ENCODE peak calls at places on chromosomes 13 and 19, in eight cellular contexts. One of them, this sample, is unnamed. For H3K4me1, the result is how much of the 10 kb centered on the place peaks cover.

GRCh38 chr19:55882626-55883025 is 46.3 kb downstream of the NLRP4 start:
- DNase-seq in ovary: no peak
- DNase-seq in body of pancreas: no peak
- DNase-seq in transverse colon: no peak
- DNase-seq in psoas muscle: no peak
- DNase-seq in CD8-positive, alpha-beta T cell: no peak
- DNase-seq in A673: no peak
- DNase-seq in thoracic aorta: no peak
- DNase-seq in this sample: no peak

GRCh38 chr19:10228925-10229324 is 2.2 kb downstream of the S1PR2 start:
- DNase-seq in psoas muscle: no peak
- DNase-seq in ovary: no peak
- DNase-seq in transverse colon: no peak
- DNase-seq in CD8-positive, alpha-beta T cell: peak
- DNase-seq in A673: peak
- DNase-seq in body of pancreas: peak
- DNase-seq in thoracic aorta: no peak
- DNase-seq in this sample: no peak

GRCh38 chr13:33125821-33126570 is 109.8 kb downstream of the KL start:
- DNase-seq in ovary: peak
- DNase-seq in thoracic aorta: peak
- DNase-seq in A673: peak
- DNase-seq in CD8-positive, alpha-beta T cell: no peak
- DNase-seq in body of pancreas: peak
- DNase-seq in psoas muscle: peak
- DNase-seq in transverse colon: no peak
- DNase-seq in this sample: no peak

GRCh38 chr13:110382229-110382628 is 75.1 kb downstream of the COL4A2 start:
- DNase-seq in psoas muscle: no peak
- DNase-seq in ovary: no peak
- DNase-seq in A673: peak
- DNase-seq in thoracic aorta: no peak
- DNase-seq in body of pancreas: no peak
- DNase-seq in transverse colon: no peak
- DNase-seq in CD8-positive, alpha-beta T cell: no peak
- DNase-seq in this sample: no peak

GRCh38 chr13:73800011-73800410 is 334.2 kb downstream of the KLF12 start:
- DNase-seq in thoracic aorta: no peak
- DNase-seq in psoas muscle: no peak
- DNase-seq in transverse colon: no peak
- DNase-seq in A673: no peak
- DNase-seq in body of pancreas: no peak
- DNase-seq in CD8-positive, alpha-beta T cell: no peak
- DNase-seq in ovary: no peak
- DNase-seq in this sample: no peak

GRCh38 chr13:73268306-73268705 is 209.5 kb downstream of the KLF5 start:
- DNase-seq in A673: peak
- DNase-seq in psoas muscle: peak
- DNase-seq in transverse colon: peak
- DNase-seq in CD8-positive, alpha-beta T cell: no peak
- DNase-seq in thoracic aorta: no peak
- DNase-seq in ovary: no peak
- DNase-seq in body of pancreas: no peak
- DNase-seq in this sample: no peak

GRCh38 chr19:2808129-2808941 is 11.3 kb upstream of the ZNF554 start:
- DNase-seq in psoas muscle: no peak
- DNase-seq in thoracic aorta: no peak
- DNase-seq in ovary: no peak
- DNase-seq in A673: no peak
- DNase-seq in transverse colon: no peak
- DNase-seq in body of pancreas: no peak
- DNase-seq in CD8-positive, alpha-beta T cell: no peak
- DNase-seq in this sample: no peak

GRCh38 chr19:52896431-52897148 is 845 bp downstream of the ZNF320 start:
- DNase-seq in thoracic aorta: no peak
- DNase-seq in transverse colon: peak
- DNase-seq in A673: peak
- DNase-seq in ovary: peak
- DNase-seq in body of pancreas: peak
- DNase-seq in psoas muscle: peak
- DNase-seq in CD8-positive, alpha-beta T cell: no peak
- DNase-seq in this sample: no peak

GRCh38 chr13:114222461-114222968 is 12.2 kb upstream of the CDC16 start:
- DNase-seq in psoas muscle: no peak
- DNase-seq in A673: no peak
- DNase-seq in body of pancreas: peak
- DNase-seq in CD8-positive, alpha-beta T cell: no peak
- DNase-seq in thoracic aorta: no peak
- DNase-seq in ovary: no peak
- DNase-seq in transverse colon: peak
- DNase-seq in this sample: no peak

GRCh38 chr19:17860331-17860992 is 752 bp downstream of the RPL18A start:
- DNase-seq in body of pancreas: no peak
- DNase-seq in transverse colon: no peak
- DNase-seq in ovary: no peak
- DNase-seq in A673: no peak
- DNase-seq in CD8-positive, alpha-beta T cell: no peak
- DNase-seq in thoracic aorta: no peak
- DNase-seq in psoas muscle: no peak
- DNase-seq in this sample: no peak

GRCh38 chr19:2495130-2495641 is 19.3 kb downstream of the GADD45B start:
- DNase-seq in thoracic aorta: peak
- DNase-seq in body of pancreas: peak
- DNase-seq in CD8-positive, alpha-beta T cell: peak
- DNase-seq in psoas muscle: peak
- DNase-seq in transverse colon: peak
- DNase-seq in ovary: peak
- DNase-seq in A673: no peak
- DNase-seq in this sample: no peak

GRCh38 chr13:85993567-85993966 is 194.3 kb upstream of the SLITRK6 start:
- DNase-seq in CD8-positive, alpha-beta T cell: no peak
- DNase-seq in ovary: no peak
- DNase-seq in body of pancreas: no peak
- DNase-seq in thoracic aorta: no peak
- DNase-seq in transverse colon: no peak
- DNase-seq in A673: no peak
- DNase-seq in psoas muscle: no peak
- DNase-seq in this sample: no peak

GRCh38 chr13:20869540-20869939 is 33.0 kb downstream of the XPO4 start:
- DNase-seq in transverse colon: no peak
- DNase-seq in psoas muscle: no peak
- DNase-seq in ovary: no peak
- DNase-seq in CD8-positive, alpha-beta T cell: no peak
- DNase-seq in thoracic aorta: no peak
- DNase-seq in A673: peak
- DNase-seq in body of pancreas: no peak
- DNase-seq in this sample: no peak

GRCh38 chr13:71278512-71278911 is 588.5 kb downstream of the DACH1 start:
- DNase-seq in A673: no peak
- DNase-seq in transverse colon: no peak
- DNase-seq in ovary: no peak
- DNase-seq in psoas muscle: no peak
- DNase-seq in thoracic aorta: no peak
- DNase-seq in body of pancreas: no peak
- DNase-seq in CD8-positive, alpha-beta T cell: no peak
- DNase-seq in this sample: no peak

DNA sequence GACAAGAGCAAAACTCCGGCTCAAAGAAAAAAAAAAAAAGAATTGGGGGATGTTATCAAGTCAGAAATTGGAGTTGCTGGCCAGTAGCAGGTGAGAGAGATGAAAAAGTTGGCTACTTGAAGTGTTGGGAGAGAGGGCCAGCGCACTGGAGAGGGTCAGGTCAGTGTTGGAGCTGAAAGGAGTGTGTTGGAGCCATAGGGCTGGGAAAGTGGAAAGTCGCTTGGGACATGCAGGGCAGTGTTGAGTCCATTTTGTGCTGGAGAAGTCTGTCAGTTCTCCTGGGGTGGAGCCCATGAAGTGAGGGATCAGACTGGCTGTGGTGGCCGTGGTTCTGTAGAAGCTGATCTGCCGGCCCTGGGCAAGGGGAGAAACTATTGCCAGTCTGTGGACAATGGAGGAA is 1.7 kb downstream of the PPP1R37 start:
- DNase-seq in psoas muscle: no peak
- DNase-seq in CD8-positive, alpha-beta T cell: no peak
- DNase-seq in ovary: no peak
- DNase-seq in transverse colon: no peak
- DNase-seq in body of pancreas: no peak
- DNase-seq in thoracic aorta: no peak
- DNase-seq in A673: no peak
- DNase-seq in this sample: no peak
- H3K4me1 ChIP-seq in psoas muscle: half or more
- H3K4me1 ChIP-seq in CD8-positive, alpha-beta T cell: half or more
- H3K4me1 ChIP-seq in ovary: under half
- H3K4me1 ChIP-seq in transverse colon: half or more
- H3K4me1 ChIP-seq in body of pancreas: half or more
- H3K4me1 ChIP-seq in thoracic aorta: under half
- H3K4me1 ChIP-seq in A673: under half
- H3K4me1 ChIP-seq in this sample: under half

DNA sequence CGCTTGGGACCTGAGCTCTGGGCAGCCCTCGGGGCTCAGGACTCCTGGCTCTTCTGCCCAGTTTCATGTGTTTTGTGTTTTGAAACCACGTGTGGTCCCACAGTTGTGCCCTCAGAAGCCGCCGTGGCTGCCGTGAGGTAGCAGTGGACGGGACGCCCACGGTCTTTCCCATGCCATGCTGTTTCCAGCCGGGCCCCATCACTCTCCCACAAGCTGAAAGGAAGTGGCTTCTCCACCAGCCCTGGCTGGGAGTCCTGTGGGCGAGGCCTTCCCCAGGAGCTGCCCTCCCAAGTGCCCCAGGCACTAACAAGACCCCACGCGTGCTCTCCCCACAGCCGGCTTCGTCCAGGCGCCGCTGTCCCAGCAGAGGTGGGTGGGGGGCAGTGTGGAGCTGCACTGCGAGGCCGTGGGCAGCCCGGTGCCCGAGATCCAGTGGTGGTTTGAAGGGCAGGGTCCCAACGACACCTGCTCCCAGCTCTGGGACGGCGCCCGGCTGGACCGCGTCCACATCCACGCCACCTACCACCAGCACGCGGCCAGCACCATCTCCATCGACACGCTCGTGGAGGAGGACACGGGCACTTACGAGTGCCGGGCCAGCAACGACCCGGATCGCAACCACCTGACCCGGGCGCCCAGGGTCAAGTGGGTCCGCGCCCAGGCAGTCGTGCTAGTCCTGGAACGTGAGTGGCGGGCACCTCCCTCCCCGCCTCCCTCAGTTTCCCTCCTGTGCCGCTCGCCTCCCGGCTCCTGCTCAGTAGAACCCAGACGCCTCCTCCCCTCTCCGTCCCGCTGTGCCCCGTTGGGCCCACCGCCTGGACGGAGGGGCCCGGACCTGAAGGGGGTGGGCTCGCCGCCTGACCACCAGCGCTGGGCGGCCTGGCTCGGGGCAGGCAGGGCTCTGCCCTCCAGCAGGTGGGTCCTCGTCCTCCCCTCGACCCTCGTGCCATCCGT is 5.3 kb downstream of the BSG start:
- DNase-seq in psoas muscle: no peak
- DNase-seq in transverse colon: no peak
- DNase-seq in CD8-positive, alpha-beta T cell: no peak
- DNase-seq in A673: no peak
- DNase-seq in body of pancreas: no peak
- DNase-seq in ovary: no peak
- DNase-seq in thoracic aorta: no peak
- DNase-seq in this sample: no peak
- H3K4me3 ChIP-seq in psoas muscle: peak
- H3K4me3 ChIP-seq in transverse colon: no peak
- H3K4me3 ChIP-seq in CD8-positive, alpha-beta T cell: no peak
- H3K4me3 ChIP-seq in A673: no peak
- H3K4me3 ChIP-seq in body of pancreas: no peak
- H3K4me3 ChIP-seq in ovary: no peak
- H3K4me3 ChIP-seq in thoracic aorta: no peak
- H3K4me3 ChIP-seq in this sample: no peak

DNA sequence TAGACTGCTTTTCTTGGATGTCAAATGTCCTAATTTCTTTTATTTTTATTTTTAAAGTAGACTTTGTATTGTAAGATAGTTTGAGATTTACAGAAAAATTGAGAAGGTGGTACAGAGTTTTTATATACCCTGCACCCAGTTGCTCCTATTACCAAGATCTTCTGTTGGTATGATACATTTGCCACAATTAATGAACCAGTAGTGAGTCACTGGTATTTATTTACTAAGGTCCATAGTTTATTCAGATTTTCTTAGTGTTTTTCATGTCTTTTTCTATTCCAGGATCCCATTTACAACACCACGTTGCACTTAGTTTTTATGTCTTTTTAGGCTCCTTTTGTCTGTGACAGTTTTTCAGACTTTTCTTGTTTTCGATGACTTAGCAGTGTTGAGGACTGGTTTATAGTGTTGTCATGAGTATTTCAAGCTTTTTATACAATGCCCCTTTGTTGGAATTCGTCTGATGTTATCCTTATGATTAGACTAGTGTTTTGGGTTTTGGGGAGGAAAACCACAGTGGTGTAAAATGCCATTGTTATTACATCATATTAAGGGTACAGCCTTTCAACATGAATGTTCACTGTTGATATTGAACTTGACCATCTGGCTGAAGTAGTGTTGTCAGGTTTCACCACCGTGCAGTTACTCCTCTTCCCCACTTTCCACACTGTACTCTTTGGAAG is 35.9 kb downstream of the COG3 start:
- DNase-seq in CD8-positive, alpha-beta T cell: no peak
- DNase-seq in body of pancreas: no peak
- DNase-seq in ovary: no peak
- DNase-seq in A673: peak
- DNase-seq in psoas muscle: no peak
- DNase-seq in transverse colon: no peak
- DNase-seq in thoracic aorta: no peak
- DNase-seq in this sample: no peak
- H3K27ac ChIP-seq in CD8-positive, alpha-beta T cell: no peak
- H3K27ac ChIP-seq in body of pancreas: no peak
- H3K27ac ChIP-seq in ovary: no peak
- H3K27ac ChIP-seq in A673: peak
- H3K27ac ChIP-seq in psoas muscle: no peak
- H3K27ac ChIP-seq in transverse colon: no peak
- H3K27ac ChIP-seq in thoracic aorta: peak
- H3K27ac ChIP-seq in this sample: peak

DNA sequence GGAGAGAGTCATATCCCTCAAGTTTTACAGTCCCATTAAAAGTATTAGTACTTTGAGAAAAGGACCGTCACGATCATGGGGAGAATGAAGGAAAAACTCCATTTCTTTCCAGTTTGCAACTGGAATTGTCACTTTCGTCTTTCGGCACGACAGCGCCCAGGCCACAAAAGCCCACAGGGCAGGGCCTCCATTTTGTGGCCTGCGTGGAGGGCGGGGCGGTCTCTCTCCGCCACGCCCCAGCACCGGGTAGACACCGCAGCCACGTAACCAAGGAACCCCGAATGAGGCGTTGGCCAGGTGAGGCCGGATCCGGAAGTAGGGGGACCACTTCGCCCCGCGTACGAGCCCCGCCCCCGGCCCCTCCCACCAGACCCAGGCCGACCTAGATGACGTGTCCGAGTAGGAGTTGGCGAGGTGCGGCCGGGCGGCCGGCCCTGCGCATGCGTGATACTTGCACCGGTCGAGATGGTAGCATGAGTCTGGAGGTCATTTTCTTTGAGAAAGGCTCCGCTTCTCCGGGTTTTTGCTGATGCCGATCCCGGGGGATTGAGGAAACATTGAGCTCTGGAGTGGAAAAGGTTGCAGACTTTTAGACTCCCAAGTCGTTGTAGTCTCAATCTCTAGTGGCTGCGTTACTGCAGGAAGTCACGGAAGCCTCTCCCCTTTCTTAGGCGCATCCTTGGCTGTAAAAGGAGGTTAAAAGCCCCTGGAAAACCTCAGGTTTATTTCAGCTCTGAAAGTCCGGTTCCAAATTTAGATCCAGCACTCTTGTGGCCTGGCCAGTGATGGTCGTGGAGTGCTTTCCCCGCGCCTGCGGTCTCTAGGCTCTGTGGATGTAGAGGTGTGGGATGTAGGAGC is 2.7 kb upstream of the TM9SF2 start:
- DNase-seq in ovary: peak
- DNase-seq in CD8-positive, alpha-beta T cell: peak
- DNase-seq in body of pancreas: peak
- DNase-seq in A673: peak
- DNase-seq in transverse colon: peak
- DNase-seq in thoracic aorta: peak
- DNase-seq in psoas muscle: peak
- DNase-seq in this sample: peak
- H3K4me1 ChIP-seq in ovary: under half
- H3K4me1 ChIP-seq in CD8-positive, alpha-beta T cell: half or more
- H3K4me1 ChIP-seq in body of pancreas: under half
- H3K4me1 ChIP-seq in A673: under half
- H3K4me1 ChIP-seq in transverse colon: half or more
- H3K4me1 ChIP-seq in thoracic aorta: under half
- H3K4me1 ChIP-seq in psoas muscle: under half
- H3K4me1 ChIP-seq in this sample: half or more